ENCODE peak calls at places on chromosomes 12 and 14, in seven cellular contexts. L is EH; Y is NCI-H1092; Z is GM04504; S is activated naive CD8-positive, alpha-beta T cell treated with anti-CD3 and anti-CD28 coated beads, Interleukin-2, amount 10 ng/mL, durations not matched to agents 7 days and 5 days; H is G401; P is HT-29. D is an unnamed sample.

GRCh38 chr14:77046706-77047105 is 18.2 kb upstream of the IRF2BPL start:
- DNase-seq in H (no peak), S (no peak), Z (no peak), L (peak), Y (no peak), P (no peak), D (no peak)

GRCh38 chr12:110015132-110015531 is 15.9 kb downstream of the ANKRD13A start:
- DNase-seq in Y (no peak), H (no peak), P (no peak), L (no peak), S (no peak), Z (no peak), D (no peak)

GRCh38 chr14:39015360-39015961 is 87.6 kb downstream of the SEC23A start:
- DNase-seq in H (peak), S (no peak), P (peak), Z (peak), L (peak), Y (peak), D (peak)

GRCh38 chr12:118220697-118221096 is 84.8 kb downstream of the PEBP1 start:
- DNase-seq in P (no peak), Z (no peak), S (no peak), H (no peak), Y (no peak), L (peak), D (no peak)

GRCh38 chr12:41795066-41795465 is 349.6 kb downstream of the GXYLT1 start:
- DNase-seq in Z (no peak), Y (peak), H (peak), S (no peak), L (peak), P (no peak), D (no peak)

GRCh38 chr12:117854339-117855012 is 114.3 kb downstream of the KSR2 start:
- DNase-seq in P (peak), Y (no peak), H (peak), S (peak), L (peak), Z (no peak), D (peak)

GRCh38 chr14:30064454-30064853 is 136.8 kb upstream of the PRKD1 start:
- DNase-seq in Z (peak), L (peak), P (no peak), H (no peak), S (no peak), Y (no peak), D (no peak)

GRCh38 chr14:28886940-28887339 is 120.4 kb downstream of the FOXG1 start:
- DNase-seq in Z (no peak), Y (no peak), S (no peak), L (no peak), H (no peak), P (no peak), D (no peak)

GRCh38 chr14:49853158-49853477 is 530 bp upstream of the NEMF start:
- DNase-seq in S (no peak), H (no peak), Z (no peak), P (no peak), Y (no peak), L (no peak), D (no peak)

GRCh38 chr14:63614964-63615363 is 26.7 kb downstream of the WDR89 start:
- DNase-seq in L (peak), S (no peak), P (no peak), Z (peak), Y (no peak), H (no peak), D (no peak)

GRCh38 chr14:82655770-82656169 is 1122.1 kb upstream of the SEL1L start:
- DNase-seq in L (no peak), Z (no peak), S (no peak), Y (no peak), H (no peak), P (no peak), D (no peak)

GRCh38 chr14:23546450-23547035 is 5.0 kb downstream of the ZFHX2 start:
- DNase-seq in S (no peak), Z (no peak), Y (no peak), P (no peak), L (no peak), H (no peak), D (no peak)

GRCh38 chr14:72613196-72613974 is 280.5 kb downstream of the DPF3 start:
- DNase-seq in S (no peak), Z (no peak), Y (peak), P (no peak), H (peak), L (peak), D (no peak)

D was measured in cerebellum.